ENCODE peak calls at places on chromosomes 1 and 21, in seven cellular contexts. C is A549, H is H54, B is uterus, E is Peyer's patch, W is adrenal gland, N is breast epithelium. X is an unnamed sample.

GRCh38 chr1:207579436-207579799 is 65.5 kb upstream of the CR1L start:
- DNase-seq in C (peak; percentile 15), H (peak; percentile 19), B (no peak), E (no peak), W (peak; percentile 57), N (no peak), X (no peak)

GRCh38 chr1:112935474-112936289 is 20.3 kb downstream of the SLC16A1 start:
- DNase-seq in C (peak; percentile 38), H (no peak), B (no peak), E (no peak), W (no peak), N (no peak), X (no peak)

GRCh38 chr1:77642196-77642595 is 40.3 kb downstream of the ZZZ3 start:
- DNase-seq in C (no peak), H (no peak), B (no peak), E (no peak), W (no peak), N (no peak), X (no peak)

GRCh38 chr1:155466996-155467395 is 95.6 kb downstream of the ASH1L start:
- DNase-seq in C (peak; percentile 8), H (peak; percentile 23), B (no peak), E (no peak), W (no peak), N (no peak), X (no peak)

GRCh38 chr1:184242507-184242943 is 144.3 kb upstream of the C1orf21 start:
- DNase-seq in C (no peak), H (no peak), B (no peak), E (no peak), W (peak; percentile 52), N (no peak), X (no peak)

GRCh38 chr1:106924360-106924759 is 132.1 kb upstream of the PRMT6 start:
- DNase-seq in C (no peak), H (peak; percentile 16), B (no peak), E (no peak), W (no peak), N (no peak), X (no peak)

GRCh38 chr21:34668803-34669148 is at the start of gene CLIC6:
- DNase-seq in C (no peak), H (no peak), B (no peak), E (no peak), W (no peak), N (peak; percentile 72), X (no peak)

GRCh38 chr1:7518411-7518810 is 252.7 kb upstream of the VAMP3 start:
- DNase-seq in C (no peak), H (no peak), B (no peak), E (no peak), W (no peak), N (no peak), X (no peak)

GRCh38 chr1:37476460-37477197 is 2.2 kb downstream of the ZC3H12A start:
- DNase-seq in C (peak; percentile 74), H (peak; percentile 82), B (peak; percentile 78), E (peak; percentile 79), W (peak; percentile 88), N (peak; percentile 73), X (no peak)

GRCh38 chr1:116971481-116971880 is 30.1 kb upstream of the CD101 start:
- DNase-seq in C (no peak), H (no peak), B (no peak), E (no peak), W (no peak), N (no peak), X (peak; percentile 10)

GRCh38 chr1:28737245-28738137 is 751 bp downstream of the YTHDF2 start:
- DNase-seq in C (peak; percentile 52), H (peak; percentile 21), B (no peak), E (peak; percentile 73), W (peak; percentile 65), N (no peak), X (no peak)

GRCh38 chr1:11888206-11888876 is 29.6 kb upstream of the NPPB start:
- DNase-seq in C (no peak), H (no peak), B (no peak), E (no peak), W (no peak), N (no peak), X (no peak)

GRCh38 chr1:115112496-115113375 is 23.4 kb upstream of the TSPAN2 start:
- DNase-seq in C (no peak), H (no peak), B (peak; percentile 38), E (peak; percentile 64), W (peak; percentile 21), N (peak; percentile 58), X (no peak)

GRCh38 chr21:39444406-39445145 is 1.0 kb downstream of the LCA5L start:
- DNase-seq in C (peak; percentile 8), H (peak; percentile 35), B (peak; percentile 23), E (no peak), W (peak; percentile 36), N (no peak), X (no peak)

GRCh38 chr1:222893255-222893654 is 78.4 kb downstream of the DISP1 start:
- DNase-seq in C (no peak), H (no peak), B (no peak), E (no peak), W (no peak), N (no peak), X (no peak)

GRCh38 chr1:64952055-64952699 is 14.2 kb downstream of the JAK1 start:
- DNase-seq in C (no peak), H (no peak), B (no peak), E (no peak), W (no peak), N (no peak), X (no peak)

GRCh38 chr1:233721003-233721595 is 107.2 kb downstream of the KCNK1 start:
- DNase-seq in C (no peak), H (no peak), B (no peak), E (no peak), W (no peak), N (no peak), X (peak; percentile 50)

DNA sequence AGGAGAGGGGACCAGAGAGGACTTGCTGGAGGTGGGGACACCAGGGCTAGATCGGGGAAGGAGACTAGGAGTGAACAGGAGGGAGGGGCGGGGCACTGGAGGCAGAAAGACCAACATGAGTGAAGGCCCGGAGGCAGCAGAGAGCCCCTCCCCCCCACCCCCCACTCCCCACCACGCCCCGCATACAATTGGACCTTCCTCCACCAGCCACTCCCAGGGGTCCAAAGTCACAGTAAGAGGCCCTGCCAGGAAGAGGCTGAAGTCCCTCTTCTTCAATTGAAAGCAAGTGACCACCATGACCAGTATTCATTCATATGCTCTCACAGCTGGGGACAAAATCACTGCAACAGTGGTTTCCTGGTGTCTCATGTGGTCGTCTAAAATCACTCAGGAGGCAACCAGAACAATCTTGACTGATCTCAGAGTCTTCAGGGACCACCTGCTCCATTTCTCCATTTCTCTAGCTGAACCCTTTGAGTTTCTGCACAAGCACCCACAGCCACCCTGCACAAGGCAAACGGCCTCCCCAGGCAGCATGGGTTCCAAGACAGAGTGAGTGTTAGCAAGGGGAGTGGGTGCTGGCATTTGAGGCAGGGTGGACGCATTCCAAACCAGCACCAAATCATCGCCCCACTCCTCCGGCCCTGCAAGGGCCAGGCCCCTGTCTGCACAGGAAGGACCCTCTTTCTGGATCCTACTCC is 17.0 kb upstream of the MATN1 start:
- DNase-seq in C (no peak), H (no peak), B (no peak), E (no peak), W (no peak), N (no peak), X (no peak)
- TF ChIP-seq POLR2A in C (no peak), H (no peak), B (no peak), E (no peak), W (no peak), N (no peak), X (no peak)

DNA sequence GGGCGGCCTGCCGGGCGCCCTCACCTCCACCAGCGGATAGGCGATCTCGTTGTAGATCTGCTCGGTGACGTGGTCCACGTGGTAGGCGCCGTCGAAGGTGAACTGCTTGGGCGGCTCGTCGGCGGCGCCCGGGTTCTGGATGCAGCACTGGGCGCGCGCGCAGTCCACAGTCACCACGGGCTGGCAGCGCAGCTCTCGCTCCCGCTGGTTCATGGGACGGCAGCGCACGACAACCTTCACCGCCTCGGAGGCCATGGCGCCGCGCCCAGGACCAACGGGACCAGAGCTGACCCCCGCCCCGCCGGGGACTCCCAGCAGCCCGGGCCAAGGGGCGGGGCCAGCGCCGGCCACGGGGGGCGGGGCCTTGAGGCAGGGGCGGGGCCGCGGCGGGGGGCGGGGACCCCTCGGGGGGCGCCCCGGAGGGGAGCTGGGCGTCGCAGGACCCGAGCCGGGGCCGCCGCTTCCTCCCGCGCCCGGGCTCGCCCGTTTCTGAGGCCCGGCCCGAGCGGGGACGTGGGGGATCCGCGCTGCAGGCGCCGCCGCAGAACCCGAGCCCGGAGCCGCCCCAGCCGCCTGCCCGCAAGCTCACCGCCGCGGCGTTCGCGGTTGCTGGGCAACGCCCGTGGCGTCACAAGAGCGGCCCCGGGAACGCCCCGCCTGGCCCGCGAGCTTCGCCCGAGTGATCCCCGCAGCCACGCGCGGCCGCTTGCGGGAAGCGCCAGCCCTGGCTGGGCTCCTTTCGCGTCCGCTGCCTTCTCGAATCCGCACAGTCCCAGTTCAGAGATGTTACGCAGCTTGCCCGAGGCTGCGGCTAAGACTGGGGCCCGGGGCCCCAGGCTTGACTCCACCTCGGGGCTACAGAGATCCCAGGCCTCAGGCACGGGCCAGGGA is at the start of gene KIF17:
- DNase-seq in C (peak; percentile 33), H (no peak), B (peak; percentile 62), E (peak; percentile 90), W (peak; percentile 71), N (peak; percentile 57), X (no peak)
- TF ChIP-seq POLR2A in C (no peak), H (no peak), B (no peak), E (no peak), W (no peak), N (no peak), X (no peak)

GRCh38 chr1:53244126-53244525 is 5.8 kb upstream of the MAGOH start:
- DNase-seq in C (no peak), H (no peak), B (no peak), E (no peak), W (no peak), N (no peak), X (no peak)
- TF ChIP-seq POLR2A in C (no peak), H (no peak), B (no peak), E (no peak), W (no peak), N (no peak), X (no peak)

GRCh38 chr1:146036990-146037646 is 15.6 kb upstream of the HJV start:
- DNase-seq in C (peak; percentile 64), H (no peak), B (peak; percentile 90), E (peak; percentile 74), W (peak; percentile 84), N (peak; percentile 73), X (no peak)
- TF ChIP-seq POLR2A in C (no peak), H (no peak), B (no peak), E (peak; percentile 20), W (no peak), N (no peak), X (no peak)

DNA sequence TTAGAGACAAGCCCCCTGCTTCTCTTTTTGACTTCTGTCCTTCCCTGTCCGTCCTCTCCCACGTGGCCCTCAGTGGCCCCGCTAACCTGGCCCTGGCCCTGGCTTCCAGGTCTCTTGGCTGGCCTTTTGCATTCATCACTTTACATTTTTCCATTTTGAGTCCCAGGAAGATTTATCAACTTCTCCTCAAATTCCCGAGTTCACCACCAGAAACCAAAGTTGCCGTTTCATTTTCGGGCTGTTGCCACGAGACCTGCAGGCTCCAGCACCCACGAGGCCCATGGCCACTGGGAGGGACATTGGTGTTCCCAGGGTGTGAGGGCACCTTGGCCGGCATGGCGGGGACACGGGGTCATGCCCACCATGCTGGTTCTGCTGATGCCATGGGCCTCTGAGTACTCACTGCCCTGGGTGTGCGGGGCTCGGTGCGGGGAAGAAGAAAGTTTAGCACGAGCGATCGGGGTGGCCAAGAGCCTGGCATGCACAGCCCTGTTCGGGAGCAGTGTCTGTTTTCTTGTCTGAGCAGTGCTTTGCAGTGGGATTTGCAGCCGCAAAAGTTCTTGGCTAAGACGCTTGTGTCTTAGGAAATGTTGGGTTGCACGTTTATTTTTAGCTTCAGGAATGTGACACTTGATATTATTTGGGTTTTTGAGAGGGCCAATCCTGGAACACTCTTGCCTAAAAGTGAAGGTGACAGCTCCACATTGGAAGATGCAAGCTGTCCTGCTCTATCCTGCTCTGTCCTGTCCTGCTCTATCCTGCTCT is 40.4 kb upstream of the ADARB1 start:
- DNase-seq in C (no peak), H (no peak), B (peak; percentile 15), E (peak; percentile 46), W (peak; percentile 20), N (no peak), X (no peak)
- TF ChIP-seq POLR2A in C (no peak), H (no peak), B (no peak), E (no peak), W (no peak), N (no peak), X (no peak)

X was measured in esophagus muscularis mucosa.